ENCODE peak calls at places on chromosomes 16 and 17, in nine cellular contexts. One of them, this sample, is unnamed. For H3K27me3, the result is how much of the 10 kb centered on the place peaks cover.

GRCh38 chr17:74332017-74332650 is 6.1 kb downstream of the KIF19 start:
- DNase-seq in pancreas: no peak
- DNase-seq in ascending aorta: no peak
- DNase-seq in thoracic aorta: no peak
- DNase-seq in tibial artery: no peak
- DNase-seq in cardiac muscle cell: no peak
- DNase-seq in GM23338: no peak
- DNase-seq in upper lobe of right lung: no peak
- DNase-seq in mesenchymal stem cell: no peak
- DNase-seq in this sample: no peak

GRCh38 chr16:12132290-12132689 is 155.8 kb downstream of the SNX29 start:
- DNase-seq in upper lobe of right lung: no peak
- DNase-seq in mesenchymal stem cell: peak
- DNase-seq in ascending aorta: no peak
- DNase-seq in tibial artery: no peak
- DNase-seq in cardiac muscle cell: no peak
- DNase-seq in thoracic aorta: no peak
- DNase-seq in pancreas: no peak
- DNase-seq in GM23338: no peak
- DNase-seq in this sample: peak

GRCh38 chr17:74045608-74046007 is 157.9 kb upstream of the RPL38 start:
- DNase-seq in tibial artery: no peak
- DNase-seq in thoracic aorta: no peak
- DNase-seq in GM23338: no peak
- DNase-seq in pancreas: no peak
- DNase-seq in mesenchymal stem cell: no peak
- DNase-seq in upper lobe of right lung: no peak
- DNase-seq in ascending aorta: no peak
- DNase-seq in cardiac muscle cell: no peak
- DNase-seq in this sample: no peak

GRCh38 chr17:76844846-76845245 is 23.4 kb upstream of the MGAT5B start:
- DNase-seq in upper lobe of right lung: no peak
- DNase-seq in ascending aorta: no peak
- DNase-seq in GM23338: no peak
- DNase-seq in cardiac muscle cell: no peak
- DNase-seq in tibial artery: no peak
- DNase-seq in mesenchymal stem cell: no peak
- DNase-seq in thoracic aorta: no peak
- DNase-seq in pancreas: no peak
- DNase-seq in this sample: no peak

GRCh38 chr16:10990378-10990777 is 46.0 kb downstream of the CLEC16A start:
- DNase-seq in upper lobe of right lung: no peak
- DNase-seq in mesenchymal stem cell: no peak
- DNase-seq in GM23338: no peak
- DNase-seq in pancreas: no peak
- DNase-seq in cardiac muscle cell: no peak
- DNase-seq in tibial artery: no peak
- DNase-seq in thoracic aorta: no peak
- DNase-seq in ascending aorta: no peak
- DNase-seq in this sample: no peak

GRCh38 chr17:82231562-82232321 is 2.9 kb downstream of the SLC16A3 start:
- DNase-seq in thoracic aorta: no peak
- DNase-seq in ascending aorta: peak
- DNase-seq in GM23338: peak
- DNase-seq in pancreas: no peak
- DNase-seq in cardiac muscle cell: peak
- DNase-seq in upper lobe of right lung: peak
- DNase-seq in tibial artery: peak
- DNase-seq in mesenchymal stem cell: peak
- DNase-seq in this sample: peak

GRCh38 chr16:54355251-54355650 is 68.7 kb upstream of the IRX3 start:
- DNase-seq in upper lobe of right lung: no peak
- DNase-seq in mesenchymal stem cell: peak
- DNase-seq in cardiac muscle cell: no peak
- DNase-seq in tibial artery: no peak
- DNase-seq in GM23338: no peak
- DNase-seq in thoracic aorta: no peak
- DNase-seq in ascending aorta: no peak
- DNase-seq in pancreas: no peak
- DNase-seq in this sample: peak

GRCh38 chr17:39742126-39742855 is 4.6 kb downstream of the GRB7 start:
- DNase-seq in pancreas: peak
- DNase-seq in tibial artery: no peak
- DNase-seq in cardiac muscle cell: no peak
- DNase-seq in ascending aorta: no peak
- DNase-seq in mesenchymal stem cell: no peak
- DNase-seq in upper lobe of right lung: no peak
- DNase-seq in thoracic aorta: no peak
- DNase-seq in GM23338: no peak
- DNase-seq in this sample: no peak

GRCh38 chr17:4740025-4740351 is 260 bp upstream of the CXCL16 start:
- DNase-seq in thoracic aorta: no peak
- DNase-seq in ascending aorta: no peak
- DNase-seq in GM23338: no peak
- DNase-seq in pancreas: no peak
- DNase-seq in cardiac muscle cell: no peak
- DNase-seq in mesenchymal stem cell: no peak
- DNase-seq in upper lobe of right lung: no peak
- DNase-seq in tibial artery: no peak
- DNase-seq in this sample: no peak

GRCh38 chr17:4741544-4741943 is 1.8 kb upstream of the CXCL16 start:
- DNase-seq in GM23338: no peak
- DNase-seq in upper lobe of right lung: no peak
- DNase-seq in cardiac muscle cell: no peak
- DNase-seq in pancreas: no peak
- DNase-seq in mesenchymal stem cell: no peak
- DNase-seq in ascending aorta: no peak
- DNase-seq in tibial artery: no peak
- DNase-seq in thoracic aorta: no peak
- DNase-seq in this sample: no peak

GRCh38 chr17:4742133-4742532 is 2.4 kb upstream of the CXCL16 start:
- DNase-seq in mesenchymal stem cell: no peak
- DNase-seq in cardiac muscle cell: no peak
- DNase-seq in upper lobe of right lung: no peak
- DNase-seq in ascending aorta: no peak
- DNase-seq in pancreas: no peak
- DNase-seq in tibial artery: no peak
- DNase-seq in GM23338: no peak
- DNase-seq in thoracic aorta: no peak
- DNase-seq in this sample: no peak

GRCh38 chr17:4739122-4740024 is at the start of the genes CXCL16 and ZMYND15:
- DNase-seq in tibial artery: peak
- DNase-seq in thoracic aorta: no peak
- DNase-seq in mesenchymal stem cell: peak
- DNase-seq in upper lobe of right lung: peak
- DNase-seq in cardiac muscle cell: peak
- DNase-seq in GM23338: peak
- DNase-seq in ascending aorta: no peak
- DNase-seq in pancreas: peak
- DNase-seq in this sample: peak

GRCh38 chr17:4740584-4740983 is 856 bp upstream of the CXCL16 start:
- DNase-seq in GM23338: no peak
- DNase-seq in ascending aorta: no peak
- DNase-seq in tibial artery: no peak
- DNase-seq in mesenchymal stem cell: no peak
- DNase-seq in pancreas: no peak
- DNase-seq in cardiac muscle cell: no peak
- DNase-seq in upper lobe of right lung: no peak
- DNase-seq in thoracic aorta: no peak
- DNase-seq in this sample: no peak
- H3K27me3 ChIP-seq in GM23338: half or more
- H3K27me3 ChIP-seq in ascending aorta: under half
- H3K27me3 ChIP-seq in tibial artery: under half
- H3K27me3 ChIP-seq in mesenchymal stem cell: half or more
- H3K27me3 ChIP-seq in pancreas: under half
- H3K27me3 ChIP-seq in cardiac muscle cell: half or more
- H3K27me3 ChIP-seq in upper lobe of right lung: under half
- H3K27me3 ChIP-seq in thoracic aorta: under half
- H3K27me3 ChIP-seq in this sample: under half

DNA sequence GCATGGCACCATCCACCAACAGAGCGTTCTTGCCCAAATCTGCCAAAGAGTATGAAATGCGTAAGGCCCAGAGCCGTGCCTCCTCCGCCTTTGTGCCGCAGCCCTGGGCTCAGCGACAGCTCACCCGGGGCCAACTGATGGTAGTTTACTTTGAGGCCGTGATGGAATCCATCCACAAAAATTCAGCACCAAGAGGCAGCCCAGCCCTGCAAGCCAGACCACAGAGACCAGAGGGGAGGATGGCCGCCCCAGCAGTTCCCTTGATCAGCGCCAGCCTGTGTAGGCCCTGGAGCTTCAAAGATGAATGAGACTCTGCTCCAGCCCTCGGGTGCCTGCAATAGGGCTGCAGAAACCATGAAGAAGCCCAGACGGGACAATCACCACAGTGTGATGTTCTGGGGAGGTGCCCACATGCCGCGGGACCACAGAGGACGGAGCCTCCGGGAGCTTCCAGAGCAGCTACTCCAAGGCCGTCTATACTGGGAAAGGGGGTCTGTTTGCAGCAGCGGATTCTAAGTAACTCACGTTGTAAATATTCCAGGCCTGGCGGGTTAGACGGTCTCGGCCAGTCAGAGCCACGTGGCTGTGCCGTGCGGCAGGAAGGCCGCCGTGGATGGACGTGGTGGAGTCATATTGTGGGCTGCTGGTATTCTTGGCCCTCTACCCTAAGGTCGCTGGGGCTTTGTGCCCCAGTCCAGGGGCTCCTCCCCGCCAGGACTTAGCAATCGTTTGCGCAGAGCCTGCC is 80.3 kb downstream of the RBFOX3 start:
- DNase-seq in ascending aorta: no peak
- DNase-seq in GM23338: no peak
- DNase-seq in pancreas: no peak
- DNase-seq in tibial artery: no peak
- DNase-seq in thoracic aorta: no peak
- DNase-seq in cardiac muscle cell: no peak
- DNase-seq in mesenchymal stem cell: no peak
- DNase-seq in upper lobe of right lung: no peak
- DNase-seq in this sample: no peak
- H3K27me3 ChIP-seq in ascending aorta: under half
- H3K27me3 ChIP-seq in GM23338: under half
- H3K27me3 ChIP-seq in pancreas: under half
- H3K27me3 ChIP-seq in tibial artery: under half
- H3K27me3 ChIP-seq in thoracic aorta: under half
- H3K27me3 ChIP-seq in cardiac muscle cell: under half
- H3K27me3 ChIP-seq in mesenchymal stem cell: under half
- H3K27me3 ChIP-seq in upper lobe of right lung: under half
- H3K27me3 ChIP-seq in this sample: half or more

DNA sequence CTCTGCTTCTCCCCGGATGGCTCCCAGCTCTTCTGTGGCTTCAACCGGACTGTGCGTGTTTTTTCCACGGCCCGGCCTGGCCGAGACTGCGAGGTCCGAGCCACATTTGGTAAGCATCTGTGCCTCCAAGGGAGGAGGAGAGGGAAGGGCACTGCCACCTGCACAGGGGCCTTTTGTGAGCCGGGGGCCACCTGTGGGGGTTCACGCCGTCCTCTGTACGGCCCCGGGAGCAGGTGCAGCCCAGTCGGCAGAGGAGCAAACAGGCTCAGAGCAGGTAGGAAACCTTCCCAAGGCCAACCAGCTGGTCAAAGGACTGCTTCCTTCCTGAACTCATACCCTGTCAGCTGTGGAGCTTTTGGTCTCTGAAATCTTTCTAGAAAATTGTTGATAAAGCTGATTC is 3.3 kb upstream of the EFNB3 start:
- DNase-seq in thoracic aorta: no peak
- DNase-seq in upper lobe of right lung: no peak
- DNase-seq in cardiac muscle cell: no peak
- DNase-seq in GM23338: no peak
- DNase-seq in mesenchymal stem cell: no peak
- DNase-seq in pancreas: no peak
- DNase-seq in ascending aorta: no peak
- DNase-seq in tibial artery: no peak
- DNase-seq in this sample: no peak
- H3K27me3 ChIP-seq in thoracic aorta: under half
- H3K27me3 ChIP-seq in upper lobe of right lung: under half
- H3K27me3 ChIP-seq in cardiac muscle cell: under half
- H3K27me3 ChIP-seq in GM23338: under half
- H3K27me3 ChIP-seq in mesenchymal stem cell: under half
- H3K27me3 ChIP-seq in pancreas: under half
- H3K27me3 ChIP-seq in ascending aorta: under half
- H3K27me3 ChIP-seq in tibial artery: under half
- H3K27me3 ChIP-seq in this sample: under half

GRCh38 chr16:1331712-1332617 is 1.5 kb upstream of the BAIAP3 start:
- DNase-seq in thoracic aorta: no peak
- DNase-seq in GM23338: peak
- DNase-seq in mesenchymal stem cell: peak
- DNase-seq in ascending aorta: peak
- DNase-seq in cardiac muscle cell: no peak
- DNase-seq in tibial artery: no peak
- DNase-seq in upper lobe of right lung: peak
- DNase-seq in pancreas: peak
- DNase-seq in this sample: peak

GRCh38 chr16:1332618-1333148 is 762 bp upstream of the BAIAP3 start:
- DNase-seq in pancreas: no peak
- DNase-seq in cardiac muscle cell: no peak
- DNase-seq in mesenchymal stem cell: no peak
- DNase-seq in ascending aorta: no peak
- DNase-seq in upper lobe of right lung: no peak
- DNase-seq in thoracic aorta: no peak
- DNase-seq in GM23338: peak
- DNase-seq in tibial artery: no peak
- DNase-seq in this sample: no peak

GRCh38 chr16:1334739-1335138 is 1.3 kb downstream of the BAIAP3 start:
- DNase-seq in thoracic aorta: no peak
- DNase-seq in mesenchymal stem cell: no peak
- DNase-seq in GM23338: no peak
- DNase-seq in ascending aorta: no peak
- DNase-seq in tibial artery: no peak
- DNase-seq in cardiac muscle cell: no peak
- DNase-seq in upper lobe of right lung: no peak
- DNase-seq in pancreas: no peak
- DNase-seq in this sample: no peak

GRCh38 chr16:1333854-1334719 is 642 bp downstream of the BAIAP3 start:
- DNase-seq in cardiac muscle cell: no peak
- DNase-seq in GM23338: peak
- DNase-seq in thoracic aorta: no peak
- DNase-seq in pancreas: no peak
- DNase-seq in mesenchymal stem cell: no peak
- DNase-seq in tibial artery: no peak
- DNase-seq in ascending aorta: no peak
- DNase-seq in upper lobe of right lung: no peak
- DNase-seq in this sample: peak

DNA sequence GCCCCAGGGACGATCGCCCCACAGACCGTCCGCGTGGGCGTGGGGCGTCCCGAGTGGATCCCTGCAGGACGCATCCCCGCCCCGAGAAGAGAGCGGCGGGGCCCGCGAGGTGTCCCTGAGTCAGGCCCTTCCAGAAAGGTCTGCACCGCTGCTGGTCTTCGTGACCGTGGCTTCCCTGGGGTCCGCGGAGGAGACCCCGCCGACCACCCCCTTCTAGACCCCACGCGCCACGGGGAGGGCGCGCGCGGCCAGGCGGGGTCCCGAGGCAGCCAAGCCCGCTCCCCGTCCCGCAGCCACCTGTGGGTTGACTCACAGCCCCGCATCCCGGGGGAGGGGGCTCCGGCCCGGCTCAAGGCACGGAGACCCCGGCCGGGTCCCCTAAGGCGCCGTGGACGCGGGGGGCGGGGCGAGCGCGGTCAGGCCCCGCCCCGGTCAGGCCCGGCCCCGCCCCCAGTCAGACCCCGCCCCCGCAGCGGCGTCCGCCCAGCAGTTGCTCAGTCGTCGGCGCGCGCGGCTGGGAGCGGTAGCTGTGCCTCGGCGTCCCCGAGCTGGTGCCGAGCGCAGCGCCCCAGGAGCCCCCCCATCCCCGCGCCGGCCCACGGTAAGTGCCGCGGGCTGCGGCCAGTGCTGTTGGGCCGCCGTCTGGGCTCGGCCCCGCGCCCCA is at the start of gene BAIAP3:
- DNase-seq in GM23338: peak
- DNase-seq in ascending aorta: no peak
- DNase-seq in tibial artery: no peak
- DNase-seq in thoracic aorta: no peak
- DNase-seq in mesenchymal stem cell: peak
- DNase-seq in upper lobe of right lung: no peak
- DNase-seq in pancreas: no peak
- DNase-seq in cardiac muscle cell: peak
- DNase-seq in this sample: peak
- H3K27me3 ChIP-seq in GM23338: under half
- H3K27me3 ChIP-seq in ascending aorta: under half
- H3K27me3 ChIP-seq in tibial artery: under half
- H3K27me3 ChIP-seq in thoracic aorta: under half
- H3K27me3 ChIP-seq in mesenchymal stem cell: half or more
- H3K27me3 ChIP-seq in upper lobe of right lung: half or more
- H3K27me3 ChIP-seq in pancreas: under half
- H3K27me3 ChIP-seq in cardiac muscle cell: half or more
- H3K27me3 ChIP-seq in this sample: under half

This sample was measured in adipocyte.